ENCODE peak calls at places on chromosome 10, in four cellular contexts. One of them, this sample, is unnamed.
A peak's percentile ranks its signal among the peaks of the same experiment; 100 is the strongest.

GRCh38 chr10:35412900-35413491 is 76.7 kb downstream of the CCNY start:
- DNase-seq in gastrocnemius medialis: no peak
- DNase-seq in activated CD4-positive, alpha-beta T cell treated with anti-CD3 and anti-CD28 coated beads, Interleukin-2, amount 10 ng/mL, durations not matched to agents 24 days and 14 days: no peak
- DNase-seq in adrenal gland: no peak
- DNase-seq in this sample: no peak

GRCh38 chr10:48253970-48254657 is 20.4 kb downstream of the FRMPD2 start:
- DNase-seq in gastrocnemius medialis: no peak
- DNase-seq in activated CD4-positive, alpha-beta T cell treated with anti-CD3 and anti-CD28 coated beads, Interleukin-2, amount 10 ng/mL, durations not matched to agents 24 days and 14 days: no peak
- DNase-seq in adrenal gland: no peak
- DNase-seq in this sample: no peak

GRCh38 chr10:14779053-14779649 is 4.5 kb upstream of the FAM107B start:
- DNase-seq in gastrocnemius medialis: no peak
- DNase-seq in activated CD4-positive, alpha-beta T cell treated with anti-CD3 and anti-CD28 coated beads, Interleukin-2, amount 10 ng/mL, durations not matched to agents 24 days and 14 days: no peak
- DNase-seq in adrenal gland: no peak
- DNase-seq in this sample: no peak

GRCh38 chr10:101216631-101217425 is 12.4 kb downstream of the LBX1 start:
- DNase-seq in gastrocnemius medialis: no peak
- DNase-seq in activated CD4-positive, alpha-beta T cell treated with anti-CD3 and anti-CD28 coated beads, Interleukin-2, amount 10 ng/mL, durations not matched to agents 24 days and 14 days: no peak
- DNase-seq in adrenal gland: no peak
- DNase-seq in this sample: no peak

GRCh38 chr10:114713525-114713924 is 55.5 kb upstream of the ABLIM1 start:
- DNase-seq in gastrocnemius medialis: no peak
- DNase-seq in activated CD4-positive, alpha-beta T cell treated with anti-CD3 and anti-CD28 coated beads, Interleukin-2, amount 10 ng/mL, durations not matched to agents 24 days and 14 days: no peak
- DNase-seq in adrenal gland: no peak
- DNase-seq in this sample: no peak

GRCh38 chr10:103493362-103493871 is at the start of gene NEURL1:
- DNase-seq in gastrocnemius medialis: no peak
- DNase-seq in activated CD4-positive, alpha-beta T cell treated with anti-CD3 and anti-CD28 coated beads, Interleukin-2, amount 10 ng/mL, durations not matched to agents 24 days and 14 days: peak; percentile 80
- DNase-seq in adrenal gland: no peak
- DNase-seq in this sample: peak; percentile 72

GRCh38 chr10:75486591-75486990 is 55.2 kb downstream of the LRMDA start:
- DNase-seq in gastrocnemius medialis: no peak
- DNase-seq in activated CD4-positive, alpha-beta T cell treated with anti-CD3 and anti-CD28 coated beads, Interleukin-2, amount 10 ng/mL, durations not matched to agents 24 days and 14 days: no peak
- DNase-seq in adrenal gland: no peak
- DNase-seq in this sample: no peak

GRCh38 chr10:57161157-57161556 is 800.1 kb upstream of the ZWINT start:
- DNase-seq in gastrocnemius medialis: no peak
- DNase-seq in activated CD4-positive, alpha-beta T cell treated with anti-CD3 and anti-CD28 coated beads, Interleukin-2, amount 10 ng/mL, durations not matched to agents 24 days and 14 days: no peak
- DNase-seq in adrenal gland: no peak
- DNase-seq in this sample: no peak

This sample was measured in spleen.